ENCODE peak calls at places on chromosomes 13 and 19, in four cellular contexts. One of them, this sample, is unnamed.

GRCh38 chr13:21747456-21747855 is 76.6 kb downstream of the FGF9 start:
- DNase-seq in HT-29: no peak
- DNase-seq in left cardiac atrium: no peak
- DNase-seq in RPMI8226: no peak
- DNase-seq in this sample: no peak

GRCh38 chr19:917323-918151 is at the start of gene KISS1R:
- DNase-seq in HT-29: no peak
- DNase-seq in left cardiac atrium: no peak
- DNase-seq in RPMI8226: peak
- DNase-seq in this sample: no peak

GRCh38 chr13:58960909-58961308 is 1202.8 kb downstream of the DIAPH3 start:
- DNase-seq in HT-29: peak
- DNase-seq in left cardiac atrium: no peak
- DNase-seq in RPMI8226: no peak
- DNase-seq in this sample: no peak

GRCh38 chr13:55106509-55106908 is 2034.2 kb upstream of the PRR20A start:
- DNase-seq in HT-29: no peak
- DNase-seq in left cardiac atrium: no peak
- DNase-seq in RPMI8226: no peak
- DNase-seq in this sample: no peak

GRCh38 chr13:107119989-107120881 is 552.3 kb upstream of the ARGLU1 start:
- DNase-seq in HT-29: no peak
- DNase-seq in left cardiac atrium: no peak
- DNase-seq in RPMI8226: no peak
- DNase-seq in this sample: no peak

GRCh38 chr19:28686741-28687140 is 526.2 kb downstream of the UQCRFS1 start:
- DNase-seq in HT-29: no peak
- DNase-seq in left cardiac atrium: no peak
- DNase-seq in RPMI8226: no peak
- DNase-seq in this sample: no peak

GRCh38 chr19:5126498-5127223 is 157.7 kb downstream of the KDM4B start:
- DNase-seq in HT-29: no peak
- DNase-seq in left cardiac atrium: no peak
- DNase-seq in RPMI8226: no peak
- DNase-seq in this sample: no peak

GRCh38 chr13:35714096-35714495 is 237.6 kb upstream of the MAB21L1 start:
- DNase-seq in HT-29: no peak
- DNase-seq in left cardiac atrium: no peak
- DNase-seq in RPMI8226: no peak
- DNase-seq in this sample: no peak

GRCh38 chr19:2274185-2274711 is 7.7 kb downstream of the PEAK3 start:
- DNase-seq in HT-29: no peak
- DNase-seq in left cardiac atrium: no peak
- DNase-seq in RPMI8226: no peak
- DNase-seq in this sample: no peak

GRCh38 chr19:13275016-13275722 is 125.0 kb downstream of the IER2 start:
- DNase-seq in HT-29: no peak
- DNase-seq in left cardiac atrium: no peak
- DNase-seq in RPMI8226: no peak
- DNase-seq in this sample: no peak